ENCODE peak calls at places on chromosomes 2 and 18, in ten cellular contexts. One of them, this sample, is unnamed.
A peak's percentile ranks its signal among the peaks of the same experiment; 100 is the strongest.

GRCh38 chr18:79544386-79544963 is 135.1 kb upstream of the CTDP1 start:
- DNase-seq in body of pancreas: no peak
- DNase-seq in breast epithelium: no peak
- DNase-seq in colonic mucosa: no peak
- DNase-seq in pancreas: no peak
- DNase-seq in GM23338: no peak
- DNase-seq in Peyer's patch: no peak
- DNase-seq in CD4-positive, CD25-positive, alpha-beta regulatory T cell: no peak
- DNase-seq in MM.1S: no peak
- DNase-seq in gastrocnemius medialis: no peak
- DNase-seq in this sample: peak; percentile 28

GRCh38 chr18:3451989-3452749 is 2.2 kb downstream of the TGIF1 start:
- DNase-seq in colonic mucosa: peak; percentile 84
- DNase-seq in breast epithelium: peak; percentile 77
- DNase-seq in body of pancreas: peak; percentile 55
- DNase-seq in MM.1S: no peak
- DNase-seq in gastrocnemius medialis: peak; percentile 43
- DNase-seq in CD4-positive, CD25-positive, alpha-beta regulatory T cell: no peak
- DNase-seq in GM23338: peak; percentile 54
- DNase-seq in pancreas: peak; percentile 57
- DNase-seq in Peyer's patch: peak; percentile 75
- DNase-seq in this sample: peak; percentile 77

GRCh38 chr18:23887493-23887892 is 127.1 kb upstream of the TTC39C start:
- DNase-seq in gastrocnemius medialis: no peak
- DNase-seq in Peyer's patch: no peak
- DNase-seq in pancreas: peak; percentile 45
- DNase-seq in colonic mucosa: no peak
- DNase-seq in CD4-positive, CD25-positive, alpha-beta regulatory T cell: no peak
- DNase-seq in body of pancreas: no peak
- DNase-seq in GM23338: no peak
- DNase-seq in MM.1S: no peak
- DNase-seq in breast epithelium: no peak
- DNase-seq in this sample: no peak

GRCh38 chr2:234193977-234194563 is 143.6 kb downstream of the SPP2 start:
- DNase-seq in colonic mucosa: no peak
- DNase-seq in MM.1S: no peak
- DNase-seq in GM23338: no peak
- DNase-seq in gastrocnemius medialis: no peak
- DNase-seq in CD4-positive, CD25-positive, alpha-beta regulatory T cell: no peak
- DNase-seq in breast epithelium: no peak
- DNase-seq in Peyer's patch: no peak
- DNase-seq in body of pancreas: no peak
- DNase-seq in pancreas: no peak
- DNase-seq in this sample: no peak

GRCh38 chr18:78722391-78722790 is 257.2 kb upstream of the SALL3 start:
- DNase-seq in Peyer's patch: no peak
- DNase-seq in gastrocnemius medialis: no peak
- DNase-seq in colonic mucosa: no peak
- DNase-seq in body of pancreas: no peak
- DNase-seq in CD4-positive, CD25-positive, alpha-beta regulatory T cell: no peak
- DNase-seq in breast epithelium: no peak
- DNase-seq in GM23338: no peak
- DNase-seq in MM.1S: no peak
- DNase-seq in pancreas: no peak
- DNase-seq in this sample: no peak

GRCh38 chr2:28567076-28567471 is 71.2 kb downstream of the PLB1 start:
- DNase-seq in CD4-positive, CD25-positive, alpha-beta regulatory T cell: no peak
- DNase-seq in MM.1S: peak; percentile 38
- DNase-seq in gastrocnemius medialis: no peak
- DNase-seq in colonic mucosa: no peak
- DNase-seq in breast epithelium: peak; percentile 30
- DNase-seq in GM23338: peak; percentile 65
- DNase-seq in Peyer's patch: no peak
- DNase-seq in body of pancreas: no peak
- DNase-seq in pancreas: no peak
- DNase-seq in this sample: no peak

GRCh38 chr18:60067426-60068210 is 167.8 kb downstream of the PMAIP1 start:
- DNase-seq in colonic mucosa: no peak
- DNase-seq in CD4-positive, CD25-positive, alpha-beta regulatory T cell: no peak
- DNase-seq in body of pancreas: no peak
- DNase-seq in breast epithelium: no peak
- DNase-seq in MM.1S: no peak
- DNase-seq in gastrocnemius medialis: no peak
- DNase-seq in pancreas: no peak
- DNase-seq in Peyer's patch: no peak
- DNase-seq in GM23338: peak; percentile 17
- DNase-seq in this sample: no peak

GRCh38 chr2:54942373-54942772 is 107.9 kb downstream of the RTN4 start:
- DNase-seq in breast epithelium: no peak
- DNase-seq in colonic mucosa: no peak
- DNase-seq in GM23338: no peak
- DNase-seq in CD4-positive, CD25-positive, alpha-beta regulatory T cell: no peak
- DNase-seq in body of pancreas: no peak
- DNase-seq in MM.1S: no peak
- DNase-seq in Peyer's patch: no peak
- DNase-seq in gastrocnemius medialis: no peak
- DNase-seq in pancreas: no peak
- DNase-seq in this sample: no peak

GRCh38 chr2:71669628-71670429 is 216.5 kb downstream of the DYSF start:
- DNase-seq in MM.1S: no peak
- DNase-seq in colonic mucosa: no peak
- DNase-seq in GM23338: no peak
- DNase-seq in pancreas: no peak
- DNase-seq in body of pancreas: peak; percentile 3
- DNase-seq in CD4-positive, CD25-positive, alpha-beta regulatory T cell: no peak
- DNase-seq in breast epithelium: no peak
- DNase-seq in gastrocnemius medialis: peak; percentile 44
- DNase-seq in Peyer's patch: no peak
- DNase-seq in this sample: no peak
- H3K36me3 ChIP-seq in MM.1S: no peaks in the 10 kb centered on the region
- H3K36me3 ChIP-seq in colonic mucosa: no peaks in the 10 kb centered on the region
- H3K36me3 ChIP-seq in GM23338: no peaks in the 10 kb centered on the region
- H3K36me3 ChIP-seq in pancreas: no peaks in the 10 kb centered on the region
- H3K36me3 ChIP-seq in body of pancreas: no peaks in the 10 kb centered on the region
- H3K36me3 ChIP-seq in CD4-positive, CD25-positive, alpha-beta regulatory T cell: no peaks in the 10 kb centered on the region
- H3K36me3 ChIP-seq in breast epithelium: no peaks in the 10 kb centered on the region
- H3K36me3 ChIP-seq in gastrocnemius medialis: no peaks in the 10 kb centered on the region
- H3K36me3 ChIP-seq in Peyer's patch: no peaks in the 10 kb centered on the region
- H3K36me3 ChIP-seq in this sample: peaks cover 24% of the 10 kb centered on the region

GRCh38 chr2:8477511-8478132 is 204.2 kb upstream of the ID2 start:
- DNase-seq in MM.1S: peak; percentile 87
- DNase-seq in pancreas: no peak
- DNase-seq in body of pancreas: no peak
- DNase-seq in breast epithelium: no peak
- DNase-seq in gastrocnemius medialis: no peak
- DNase-seq in colonic mucosa: no peak
- DNase-seq in GM23338: no peak
- DNase-seq in CD4-positive, CD25-positive, alpha-beta regulatory T cell: no peak
- DNase-seq in Peyer's patch: peak; percentile 58
- DNase-seq in this sample: peak; percentile 50

GRCh38 chr2:8480936-8481335 is 200.9 kb upstream of the ID2 start:
- DNase-seq in Peyer's patch: no peak
- DNase-seq in breast epithelium: no peak
- DNase-seq in MM.1S: no peak
- DNase-seq in GM23338: no peak
- DNase-seq in body of pancreas: no peak
- DNase-seq in colonic mucosa: no peak
- DNase-seq in gastrocnemius medialis: no peak
- DNase-seq in pancreas: no peak
- DNase-seq in CD4-positive, CD25-positive, alpha-beta regulatory T cell: no peak
- DNase-seq in this sample: no peak

GRCh38 chr2:8475349-8476045 is 206.4 kb upstream of the ID2 start:
- DNase-seq in colonic mucosa: peak; percentile 59
- DNase-seq in pancreas: no peak
- DNase-seq in CD4-positive, CD25-positive, alpha-beta regulatory T cell: no peak
- DNase-seq in breast epithelium: no peak
- DNase-seq in GM23338: peak; percentile 40
- DNase-seq in Peyer's patch: no peak
- DNase-seq in body of pancreas: no peak
- DNase-seq in MM.1S: no peak
- DNase-seq in gastrocnemius medialis: no peak
- DNase-seq in this sample: no peak

GRCh38 chr2:8479298-8479697 is 202.6 kb upstream of the ID2 start:
- DNase-seq in CD4-positive, CD25-positive, alpha-beta regulatory T cell: no peak
- DNase-seq in MM.1S: no peak
- DNase-seq in colonic mucosa: peak; percentile 74
- DNase-seq in body of pancreas: no peak
- DNase-seq in gastrocnemius medialis: no peak
- DNase-seq in Peyer's patch: no peak
- DNase-seq in GM23338: no peak
- DNase-seq in breast epithelium: no peak
- DNase-seq in pancreas: no peak
- DNase-seq in this sample: no peak

GRCh38 chr2:8478133-8478793 is 203.6 kb upstream of the ID2 start:
- DNase-seq in body of pancreas: no peak
- DNase-seq in breast epithelium: no peak
- DNase-seq in pancreas: no peak
- DNase-seq in GM23338: no peak
- DNase-seq in gastrocnemius medialis: no peak
- DNase-seq in Peyer's patch: no peak
- DNase-seq in MM.1S: no peak
- DNase-seq in CD4-positive, CD25-positive, alpha-beta regulatory T cell: no peak
- DNase-seq in colonic mucosa: no peak
- DNase-seq in this sample: peak; percentile 47
- H3K4me1 ChIP-seq in body of pancreas: peaks cover 44% of the 10 kb centered on the region
- H3K4me1 ChIP-seq in breast epithelium: no peaks in the 10 kb centered on the region
- H3K4me1 ChIP-seq in pancreas: no peaks in the 10 kb centered on the region
- H3K4me1 ChIP-seq in GM23338: no peaks in the 10 kb centered on the region
- H3K4me1 ChIP-seq in gastrocnemius medialis: no peaks in the 10 kb centered on the region
- H3K4me1 ChIP-seq in Peyer's patch: peaks cover 40% of the 10 kb centered on the region
- H3K4me1 ChIP-seq in MM.1S: peaks cover 43% of the 10 kb centered on the region
- H3K4me1 ChIP-seq in CD4-positive, CD25-positive, alpha-beta regulatory T cell: peaks cover 76% of the 10 kb centered on the region
- H3K4me1 ChIP-seq in colonic mucosa: peaks cover 26% of the 10 kb centered on the region
- H3K4me1 ChIP-seq in this sample: peaks cover 54% of the 10 kb centered on the region

DNA sequence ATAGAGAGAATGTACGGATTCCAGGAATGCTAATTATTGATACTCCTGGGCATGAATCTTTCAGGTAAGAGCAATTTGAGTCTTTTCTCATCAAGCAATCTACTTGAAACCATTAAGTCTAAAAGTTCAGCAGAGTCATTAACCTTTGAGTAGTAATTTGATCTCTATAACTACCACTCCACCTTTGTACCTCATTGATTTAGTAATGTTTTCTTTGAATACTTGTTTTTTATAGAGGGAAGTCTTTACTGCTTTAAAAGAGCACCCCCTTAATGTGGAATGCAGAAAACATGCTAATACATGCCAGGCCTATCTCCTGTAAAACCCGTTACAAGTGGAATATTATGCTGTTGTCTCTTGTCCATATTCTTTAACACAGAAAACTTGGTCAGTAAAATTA is 45.0 kb downstream of the EIF5B start:
- DNase-seq in GM23338: no peak
- DNase-seq in CD4-positive, CD25-positive, alpha-beta regulatory T cell: no peak
- DNase-seq in Peyer's patch: no peak
- DNase-seq in pancreas: no peak
- DNase-seq in body of pancreas: no peak
- DNase-seq in MM.1S: no peak
- DNase-seq in breast epithelium: no peak
- DNase-seq in gastrocnemius medialis: no peak
- DNase-seq in colonic mucosa: no peak
- DNase-seq in this sample: no peak
- H3K36me3 ChIP-seq in GM23338: peaks cover 8% of the 10 kb centered on the region
- H3K36me3 ChIP-seq in CD4-positive, CD25-positive, alpha-beta regulatory T cell: peaks cover 78% of the 10 kb centered on the region
- H3K36me3 ChIP-seq in Peyer's patch: no peaks in the 10 kb centered on the region
- H3K36me3 ChIP-seq in pancreas: peaks cover 42% of the 10 kb centered on the region
- H3K36me3 ChIP-seq in body of pancreas: no peaks in the 10 kb centered on the region
- H3K36me3 ChIP-seq in MM.1S: peaks cover 16% of the 10 kb centered on the region
- H3K36me3 ChIP-seq in breast epithelium: peaks cover under 1% of the 10 kb centered on the region
- H3K36me3 ChIP-seq in gastrocnemius medialis: no peaks in the 10 kb centered on the region
- H3K36me3 ChIP-seq in colonic mucosa: peaks cover 5% of the 10 kb centered on the region
- H3K36me3 ChIP-seq in this sample: peaks cover 87% of the 10 kb centered on the region

GRCh38 chr2:43220229-43220981 is 6.0 kb downstream of the ZFP36L2 start:
- DNase-seq in MM.1S: peak; percentile 7
- DNase-seq in gastrocnemius medialis: no peak
- DNase-seq in body of pancreas: no peak
- DNase-seq in GM23338: no peak
- DNase-seq in breast epithelium: no peak
- DNase-seq in CD4-positive, CD25-positive, alpha-beta regulatory T cell: no peak
- DNase-seq in Peyer's patch: no peak
- DNase-seq in pancreas: no peak
- DNase-seq in colonic mucosa: no peak
- DNase-seq in this sample: no peak

GRCh38 chr2:43219383-43220228 is 6.8 kb downstream of the ZFP36L2 start:
- DNase-seq in GM23338: peak; percentile 82
- DNase-seq in body of pancreas: peak; percentile 91
- DNase-seq in Peyer's patch: peak; percentile 88
- DNase-seq in gastrocnemius medialis: peak; percentile 85
- DNase-seq in CD4-positive, CD25-positive, alpha-beta regulatory T cell: peak; percentile 69
- DNase-seq in MM.1S: peak; percentile 94
- DNase-seq in breast epithelium: peak; percentile 85
- DNase-seq in pancreas: peak; percentile 92
- DNase-seq in colonic mucosa: peak; percentile 94
- DNase-seq in this sample: peak; percentile 94

GRCh38 chr2:43218221-43218549 is 8.2 kb downstream of the ZFP36L2 start:
- DNase-seq in MM.1S: no peak
- DNase-seq in pancreas: no peak
- DNase-seq in CD4-positive, CD25-positive, alpha-beta regulatory T cell: no peak
- DNase-seq in gastrocnemius medialis: no peak
- DNase-seq in breast epithelium: no peak
- DNase-seq in GM23338: no peak
- DNase-seq in colonic mucosa: no peak
- DNase-seq in body of pancreas: no peak
- DNase-seq in Peyer's patch: no peak
- DNase-seq in this sample: no peak

GRCh38 chr2:43217228-43218220 is 8.9 kb downstream of the ZFP36L2 start:
- DNase-seq in body of pancreas: peak; percentile 39
- DNase-seq in GM23338: peak; percentile 97
- DNase-seq in pancreas: no peak
- DNase-seq in Peyer's patch: peak; percentile 71
- DNase-seq in MM.1S: peak; percentile 65
- DNase-seq in CD4-positive, CD25-positive, alpha-beta regulatory T cell: no peak
- DNase-seq in gastrocnemius medialis: peak; percentile 44
- DNase-seq in breast epithelium: no peak
- DNase-seq in colonic mucosa: peak; percentile 42
- DNase-seq in this sample: no peak

DNA sequence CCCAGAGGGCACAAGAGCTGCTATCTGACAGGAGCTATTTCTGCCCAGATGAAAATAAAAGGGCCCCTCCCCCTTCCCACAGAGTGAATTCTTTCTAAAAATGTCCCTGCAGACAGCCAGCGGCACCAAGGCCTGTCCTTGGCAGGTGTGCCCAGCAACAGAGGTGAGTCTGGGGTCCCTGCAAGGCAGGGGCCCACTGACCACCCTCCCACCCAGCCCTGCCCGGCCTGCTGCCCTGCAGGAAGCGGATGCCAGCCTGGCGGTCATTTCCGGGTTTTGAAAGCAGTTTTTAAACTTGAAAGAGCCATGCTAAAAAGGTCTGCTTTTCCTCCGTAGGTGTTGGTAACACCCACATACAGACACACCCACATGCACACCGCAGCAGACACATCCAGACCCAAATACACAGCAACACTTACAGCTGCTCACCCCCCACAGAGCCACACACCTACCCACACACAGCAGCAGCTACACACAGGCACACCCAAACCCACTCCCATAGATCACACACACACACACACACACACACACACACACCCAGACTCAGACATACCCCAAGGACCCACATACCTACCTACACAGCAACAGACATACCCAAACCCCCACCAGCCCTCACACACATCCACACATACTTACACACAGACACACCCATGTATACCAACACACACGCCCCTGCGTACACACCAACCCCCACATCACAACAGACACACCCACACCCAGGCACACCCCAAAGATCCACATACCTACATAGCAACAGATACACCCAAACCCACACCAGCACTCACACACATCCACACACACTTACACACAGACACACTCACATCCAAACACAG is 7.6 kb downstream of the ZFP36L2 start:
- DNase-seq in CD4-positive, CD25-positive, alpha-beta regulatory T cell: peak; percentile 75
- DNase-seq in breast epithelium: peak; percentile 65
- DNase-seq in pancreas: peak; percentile 62
- DNase-seq in body of pancreas: peak; percentile 59
- DNase-seq in GM23338: peak; percentile 74
- DNase-seq in gastrocnemius medialis: peak; percentile 53
- DNase-seq in colonic mucosa: peak; percentile 87
- DNase-seq in Peyer's patch: peak; percentile 93
- DNase-seq in MM.1S: peak; percentile 93
- DNase-seq in this sample: peak; percentile 84
- H3K4me1 ChIP-seq in CD4-positive, CD25-positive, alpha-beta regulatory T cell: peaks cover 64% of the 10 kb centered on the region
- H3K4me1 ChIP-seq in breast epithelium: peaks cover 30% of the 10 kb centered on the region
- H3K4me1 ChIP-seq in pancreas: peaks cover 19% of the 10 kb centered on the region
- H3K4me1 ChIP-seq in body of pancreas: peaks cover 58% of the 10 kb centered on the region
- H3K4me1 ChIP-seq in GM23338: peaks cover 73% of the 10 kb centered on the region
- H3K4me1 ChIP-seq in gastrocnemius medialis: peaks cover 73% of the 10 kb centered on the region
- H3K4me1 ChIP-seq in colonic mucosa: peaks cover 12% of the 10 kb centered on the region
- H3K4me1 ChIP-seq in Peyer's patch: peaks cover 34% of the 10 kb centered on the region
- H3K4me1 ChIP-seq in MM.1S: peaks cover 16% of the 10 kb centered on the region
- H3K4me1 ChIP-seq in this sample: peaks cover 61% of the 10 kb centered on the region

This sample was measured in lower lobe of right lung.